ENCODE peak calls at places on chromosomes 1 and 21, in seven cellular contexts. E, Q, B, A, J, C and Z are unnamed samples.

GRCh38 chr1:152933196-152933595 is 13.8 kb upstream of the SPRR5 start:
- DNase-seq in Q (no peak), B (no peak), J (no peak), A (no peak), C (no peak), E (no peak), Z (no peak)

GRCh38 chr1:82269466-82269865 is 468.7 kb downstream of the ADGRL2 start:
- DNase-seq in J (peak), Q (no peak), C (no peak), B (peak), A (no peak), E (peak), Z (no peak)

GRCh38 chr21:28193189-28193588 is 799.5 kb downstream of the LTN1 start:
- DNase-seq in J (no peak), A (peak), C (no peak), Q (no peak), B (no peak), E (no peak), Z (no peak)

GRCh38 chr1:52814465-52814864 is 28.1 kb upstream of the ZYG11A start:
- DNase-seq in Q (peak), B (peak), J (no peak), A (no peak), E (no peak), C (no peak), Z (no peak)

GRCh38 chr1:89936694-89937093 is 58.2 kb upstream of the ZNF326 start:
- DNase-seq in J (no peak), A (no peak), E (no peak), B (no peak), Q (no peak), C (no peak), Z (no peak)

GRCh38 chr21:35528109-35529042 is 479.3 kb upstream of the RUNX1 start:
- DNase-seq in E (no peak), C (peak), A (no peak), B (no peak), Q (no peak), J (no peak), Z (no peak)

GRCh38 chr1:204264805-204265204 is 51.0 kb upstream of the GOLT1A start:
- DNase-seq in Q (no peak), A (no peak), J (no peak), B (no peak), C (no peak), E (no peak), Z (no peak)

GRCh38 chr1:209587778-209588177 is 4.3 kb downstream of the CAMK1G start:
- DNase-seq in J (no peak), B (no peak), Q (peak), E (no peak), C (no peak), A (no peak), Z (no peak)

GRCh38 chr1:28176492-28177470 is at the start of gene PTAFR:
- DNase-seq in E (no peak), Q (no peak), C (peak), A (peak), B (no peak), J (no peak), Z (no peak)

GRCh38 chr1:182565537-182565936 is 23.5 kb downstream of the RNASEL start:
- DNase-seq in E (no peak), A (no peak), J (no peak), Q (no peak), B (no peak), C (no peak), Z (no peak)

GRCh38 chr1:11486610-11487009 is 7.7 kb downstream of the DISP3 start:
- DNase-seq in J (no peak), E (no peak), Q (no peak), B (no peak), C (no peak), A (no peak), Z (no peak)

GRCh38 chr1:40917995-40918711 is 56.0 kb upstream of the CITED4 start:
- DNase-seq in J (no peak), B (no peak), Q (no peak), C (no peak), E (no peak), A (no peak), Z (no peak)

GRCh38 chr1:60129916-60130315 is 56.3 kb upstream of the C1orf87 start:
- DNase-seq in C (no peak), B (no peak), J (peak), Q (peak), A (peak), E (no peak), Z (no peak)

GRCh38 chr1:109784551-109785252 is 21.0 kb upstream of the EPS8L3 start:
- DNase-seq in A (no peak), C (no peak), E (no peak), B (no peak), Q (no peak), J (no peak), Z (no peak)

GRCh38 chr21:41367598-41368360 is 6.0 kb downstream of the MX2 start:
- DNase-seq in B (no peak), E (no peak), C (peak), J (no peak), Q (no peak), A (no peak), Z (no peak)

GRCh38 chr1:42940851-42941639 is 17.6 kb downstream of the SLC2A1 start:
- DNase-seq in E (peak), J (peak), A (no peak), B (peak), C (no peak), Q (peak), Z (no peak)

GRCh38 chr1:36212782-36213181 is 11.5 kb upstream of the THRAP3 start:
- DNase-seq in E (no peak), Q (no peak), C (no peak), J (no peak), B (no peak), A (no peak), Z (no peak)

GRCh38 chr21:45580576-45581321 is 38.5 kb upstream of the SLC19A1 start:
- DNase-seq in C (no peak), Q (no peak), J (no peak), A (no peak), B (no peak), E (no peak), Z (no peak)

GRCh38 chr1:186390925-186391324 is 15.3 kb downstream of the ODR4 start:
- DNase-seq in B (no peak), Q (no peak), J (no peak), A (no peak), E (no peak), C (no peak), Z (no peak)

GRCh38 chr21:26513212-26513611 is 59.9 kb downstream of the CYYR1 start:
- DNase-seq in Q (no peak), E (no peak), B (no peak), A (no peak), J (peak), C (no peak), Z (no peak)

GRCh38 chr1:67869233-67869632 is 36.0 kb upstream of the GNG12 start:
- DNase-seq in B (no peak), A (no peak), Q (no peak), J (no peak), E (no peak), C (no peak), Z (no peak)

GRCh38 chr1:59188413-59189213 is 108.3 kb upstream of the FGGY start:
- DNase-seq in E (no peak), C (no peak), Q (no peak), J (no peak), A (no peak), B (no peak), Z (no peak)

GRCh38 chr1:210236840-210237409 is 4.3 kb downstream of the SERTAD4 start:
- DNase-seq in C (no peak), A (no peak), Q (no peak), B (no peak), J (peak), E (no peak), Z (peak)

GRCh38 chr21:42654179-42654912 is 925 bp downstream of the PDE9A start:
- DNase-seq in B (no peak), Q (no peak), E (no peak), C (no peak), J (no peak), A (peak), Z (no peak)

GRCh38 chr1:79592707-79593106 is 586.2 kb upstream of the ADGRL4 start:
- DNase-seq in C (no peak), E (no peak), A (no peak), J (no peak), B (no peak), Q (no peak), Z (no peak)

GRCh38 chr21:33688343-33688742 is 46.0 kb downstream of the ITSN1 start:
- DNase-seq in B (no peak), J (peak), E (no peak), A (no peak), Q (no peak), C (no peak), Z (no peak)

GRCh38 chr1:38083541-38083940 is 36.9 kb upstream of the POU3F1 start:
- DNase-seq in E (no peak), Q (no peak), A (peak), J (no peak), B (no peak), C (no peak), Z (no peak)

GRCh38 chr1:110620686-110621085 is 14.5 kb upstream of the KCNA2 start:
- DNase-seq in B (no peak), Q (no peak), E (no peak), A (no peak), C (no peak), J (no peak), Z (no peak)

GRCh38 chr1:153260980-153261792 is 1.7 kb downstream of the LORICRIN start:
- DNase-seq in A (peak), Q (no peak), C (no peak), B (no peak), J (no peak), E (no peak), Z (no peak)

GRCh38 chr1:89065077-89065868 is at the start of gene GBP1:
- DNase-seq in Q (peak), J (peak), A (no peak), B (peak), C (no peak), E (peak), Z (no peak)

GRCh38 chr21:34582506-34583150 is 32.3 kb downstream of the RCAN1 start:
- DNase-seq in J (peak), C (peak), E (no peak), Q (peak), A (peak), B (no peak), Z (no peak)

GRCh38 chr21:37688952-37689659 is 227.2 kb downstream of the KCNJ6 start:
- DNase-seq in A (no peak), C (no peak), J (no peak), B (no peak), E (no peak), Q (no peak), Z (no peak)

GRCh38 chr1:205262706-205263105 is 35.0 kb downstream of the TMCC2 start:
- DNase-seq in J (no peak), B (no peak), E (no peak), A (no peak), C (no peak), Q (no peak), Z (no peak)

GRCh38 chr1:6485140-6485936 is 6.1 kb downstream of the PLEKHG5 start:
- DNase-seq in A (peak), E (no peak), B (no peak), Q (no peak), J (no peak), C (no peak), Z (no peak)

GRCh38 chr1:23585321-23586022 is 26.2 kb upstream of the ID3 start:
- DNase-seq in B (peak), E (peak), Q (peak), A (no peak), J (peak), C (no peak), Z (peak)

GRCh38 chr1:89669445-89669844 is 36.5 kb downstream of the LRRC8C start:
- DNase-seq in C (no peak), Q (no peak), E (no peak), A (no peak), B (no peak), J (no peak), Z (no peak)